ENCODE peak calls at places on chromosomes 7 and 10, in four cellular contexts. F, O, N and C are unnamed samples.

GRCh38 chr7:41621953-41622831 is 80.7 kb downstream of the INHBA start:
- DNase-seq in F (no peak), O (no peak), N (no peak), C (no peak)

GRCh38 chr10:61592581-61592980 is 70.1 kb upstream of the CABCOCO1 start:
- DNase-seq in F (peak), O (no peak), N (no peak), C (peak)

GRCh38 chr10:34967411-34967880 is 122.7 kb downstream of the CUL2 start:
- DNase-seq in F (no peak), O (peak), N (no peak), C (no peak)

GRCh38 chr10:123140164-123140982 is 4.6 kb downstream of the HMX3 start:
- DNase-seq in F (no peak), O (no peak), N (no peak), C (no peak)

GRCh38 chr10:20276127-20276979 is 460.1 kb downstream of the PLXDC2 start:
- DNase-seq in F (no peak), O (no peak), N (no peak), C (no peak)

GRCh38 chr7:115635367-115635766 is 395.2 kb downstream of the TFEC start:
- DNase-seq in F (no peak), O (peak), N (no peak), C (no peak)

GRCh38 chr10:80486785-80487421 is 32.8 kb downstream of the TSPAN14 start:
- DNase-seq in F (no peak), O (no peak), N (no peak), C (no peak)

GRCh38 chr7:106076537-106076936 is 35.6 kb downstream of the SYPL1 start:
- DNase-seq in F (no peak), O (no peak), N (no peak), C (no peak)

GRCh38 chr10:10213237-10213636 is 804.4 kb upstream of the CELF2 start:
- DNase-seq in F (no peak), O (no peak), N (no peak), C (no peak)

GRCh38 chr7:15678646-15679045 is 7.8 kb downstream of the MEOX2 start:
- DNase-seq in F (no peak), O (no peak), N (no peak), C (no peak)

GRCh38 chr7:106216517-106217088 is 68.2 kb downstream of the NAMPT start:
- DNase-seq in F (peak), O (peak), N (no peak), C (peak)

DNA sequence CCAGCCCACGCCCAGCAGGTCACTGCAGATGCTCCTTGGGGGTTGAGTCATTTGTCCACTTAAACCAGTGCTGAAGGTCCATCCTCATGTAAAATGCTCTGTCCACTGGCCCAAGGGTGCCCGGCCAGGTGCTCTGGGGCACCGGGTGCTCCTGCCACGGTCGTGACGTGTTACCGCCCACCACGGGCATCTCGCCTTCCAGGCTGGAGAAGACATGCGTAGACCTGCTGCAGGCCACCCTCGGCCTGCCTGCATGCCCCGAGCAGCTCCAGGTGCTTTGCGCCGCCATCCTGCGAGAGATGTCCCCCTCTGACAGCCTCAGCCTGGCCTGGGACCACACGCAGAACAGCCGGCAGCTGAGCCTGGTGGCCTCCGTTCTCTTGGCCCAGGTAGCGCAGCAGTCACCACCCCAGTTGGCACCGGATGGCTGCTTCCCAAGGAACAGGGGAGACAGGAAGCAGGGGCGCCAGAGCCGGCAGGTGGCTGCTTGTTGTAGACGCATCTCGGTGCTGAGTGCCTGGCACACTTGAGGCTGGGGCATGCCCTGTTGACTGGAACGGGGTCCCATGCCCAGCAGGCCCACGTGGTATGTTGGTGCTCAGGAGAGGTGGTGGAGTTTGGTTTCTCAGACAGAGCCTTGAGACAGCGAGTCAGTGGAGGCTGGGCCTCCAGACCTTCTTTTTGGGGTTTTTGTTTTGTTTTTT is 6.1 kb downstream of the AP5Z1 start:
- DNase-seq in F (no peak), O (no peak), N (no peak), C (no peak)
- TF ChIP-seq ELK1 in F (no peak), O (no peak), N (no peak), C (no peak)

DNA sequence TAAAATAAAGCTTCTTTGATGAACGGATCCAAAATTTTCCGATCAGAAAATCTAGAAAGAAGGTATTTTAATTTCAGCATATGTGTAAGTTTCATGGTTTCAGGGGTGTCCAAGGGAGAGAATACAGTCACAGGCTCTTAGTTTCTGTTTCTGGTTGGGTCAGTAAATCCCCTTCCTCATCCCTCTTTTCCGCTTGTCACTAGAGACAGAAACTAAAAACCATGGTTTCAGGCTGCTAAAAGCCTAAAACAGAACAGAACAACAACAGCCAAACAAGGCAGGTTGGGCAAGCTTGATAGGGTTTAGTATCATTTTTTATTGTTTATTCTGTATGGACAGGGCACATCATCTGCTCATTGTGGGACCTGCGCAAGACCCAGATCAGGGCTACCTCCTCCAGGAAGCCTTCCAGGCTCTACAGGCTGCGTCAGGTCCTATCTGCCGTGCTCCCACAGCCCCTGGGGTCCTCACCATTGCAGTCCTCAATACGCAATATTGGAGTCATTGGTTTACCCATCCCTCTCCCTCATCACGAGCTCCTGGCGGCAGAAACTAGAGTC is 70.3 kb upstream of the CUX1 start:
- DNase-seq in F (no peak), O (no peak), N (no peak), C (no peak)
- TF ChIP-seq ELK1 in F (no peak), O (no peak), N (no peak), C (no peak)

GRCh38 chr7:86908948-86909347 is 150.5 kb downstream of the ELAPOR2 start:
- DNase-seq in F (no peak), O (no peak), N (no peak), C (no peak)

GRCh38 chr7:86900886-86901285 is 158.6 kb downstream of the ELAPOR2 start:
- DNase-seq in F (no peak), O (no peak), N (no peak), C (no peak)

GRCh38 chr7:86904949-86905834 is 154.3 kb downstream of the ELAPOR2 start:
- DNase-seq in F (peak), O (peak), N (no peak), C (peak)
- TF ChIP-seq ELK1 in F (no peak), O (no peak), N (no peak), C (no peak)

GRCh38 chr10:69333205-69333604 is 54.9 kb downstream of the HK1 start:
- DNase-seq in F (no peak), O (no peak), N (no peak), C (no peak)
- TF ChIP-seq ELK1 in F (no peak), O (no peak), N (no peak), C (no peak)

GRCh38 chr7:138115047-138115446 is 38.8 kb downstream of the AKR1D1 start:
- DNase-seq in F (no peak), O (no peak), N (no peak), C (no peak)
- TF ChIP-seq ELK1 in F (no peak), O (no peak), N (no peak), C (no peak)

GRCh38 chr7:137984181-137985041 is 17.5 kb downstream of the CREB3L2 start:
- DNase-seq in F (no peak), O (no peak), N (no peak), C (peak)
- TF ChIP-seq ELK1 in F (no peak), O (no peak), N (no peak), C (no peak)

DNA sequence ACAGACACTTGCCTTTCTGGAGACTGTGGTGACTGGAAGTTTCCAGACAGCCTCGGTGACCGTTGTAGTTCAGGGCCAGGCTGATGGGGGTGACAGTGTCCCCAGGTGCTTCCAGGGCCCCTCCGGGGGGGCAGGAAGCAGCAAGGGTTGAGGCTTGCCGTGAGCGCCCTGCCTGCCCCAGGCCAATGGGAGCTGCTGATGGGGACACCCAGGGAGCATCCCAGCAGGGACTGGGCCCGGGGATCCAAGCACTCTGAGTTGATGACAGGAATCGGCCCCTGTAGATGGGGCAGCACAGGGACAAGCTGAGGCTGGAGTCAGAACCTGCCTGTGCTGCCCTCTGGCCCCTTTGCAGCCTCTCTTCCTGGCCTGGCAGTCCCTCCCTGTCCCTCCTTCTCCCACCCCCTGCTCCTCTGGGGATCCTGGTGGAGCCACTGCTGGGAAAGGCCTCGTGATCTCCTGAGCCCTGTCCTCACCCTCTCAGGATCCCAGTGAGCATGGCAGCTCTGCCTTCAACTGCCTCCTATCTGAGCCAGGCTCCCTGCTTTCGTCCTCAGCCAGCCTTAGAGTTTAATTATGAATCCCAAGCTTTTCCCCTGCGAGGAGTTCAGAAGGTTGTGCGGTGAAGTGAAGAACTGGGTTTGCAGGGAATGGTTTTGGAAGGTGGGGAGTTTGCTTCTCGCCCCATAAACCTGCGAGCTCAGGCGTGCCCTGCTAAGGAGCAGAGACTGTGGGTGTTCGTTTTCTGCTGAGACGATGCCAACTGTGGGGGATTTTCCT is 84.7 kb downstream of the ADCY1 start:
- DNase-seq in F (no peak), O (no peak), N (no peak), C (no peak)
- TF ChIP-seq ELK1 in F (no peak), O (no peak), N (no peak), C (no peak)

GRCh38 chr10:47372726-47373125 is 11.4 kb downstream of the ZNF488 start:
- DNase-seq in F (no peak), O (no peak), N (no peak), C (no peak)

GRCh38 chr10:47371629-47372485 is 12.2 kb downstream of the ZNF488 start:
- DNase-seq in F (no peak), O (no peak), N (no peak), C (no peak)

GRCh38 chr10:47370015-47370767 is 13.9 kb downstream of the ZNF488 start:
- DNase-seq in F (no peak), O (no peak), N (no peak), C (no peak)

GRCh38 chr10:47369251-47369894 is 14.7 kb downstream of the ZNF488 start:
- DNase-seq in F (no peak), O (no peak), N (no peak), C (no peak)

DNA sequence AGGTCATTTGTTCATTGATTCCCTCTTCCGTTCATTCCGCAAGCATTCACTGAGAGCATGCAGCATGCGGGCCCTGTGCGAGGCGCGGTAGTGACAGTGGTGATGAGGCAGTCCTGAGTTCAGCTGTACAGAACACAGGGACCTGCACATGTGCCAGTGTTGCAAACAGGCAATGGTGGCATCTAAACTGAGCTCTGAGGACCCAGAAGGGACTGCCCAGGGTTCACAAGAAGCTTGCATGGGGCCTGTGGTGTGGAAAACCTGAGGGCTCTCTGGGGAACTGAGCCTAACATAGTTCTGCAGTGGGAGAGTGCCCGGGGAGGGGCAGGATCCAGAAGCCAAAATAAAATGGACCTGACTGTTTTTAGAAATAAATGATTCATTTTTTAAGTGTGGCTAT is 13.2 kb downstream of the ZNF488 start:
- DNase-seq in F (no peak), O (no peak), N (no peak), C (no peak)
- TF ChIP-seq ELK1 in F (no peak), O (no peak), N (no peak), C (no peak)